ENCODE peak calls at places on chromosomes 6 and 20, in six cellular contexts. C, T, I, J, K and E are unnamed samples.

GRCh38 chr6:5778317-5778857 is 228.3 kb downstream of the NRN1 start:
- DNase-seq in C (no peak), T (no peak), I (no peak), J (no peak), K (no peak), E (no peak)

GRCh38 chr6:168559574-168560098 is 118.7 kb downstream of the SMOC2 start:
- DNase-seq in C (no peak), T (no peak), I (no peak), J (no peak), K (no peak), E (no peak)

GRCh38 chr6:13395272-13396237 is 67.2 kb upstream of the TBC1D7 start:
- DNase-seq in C (no peak), T (peak; percentile 79), I (no peak), J (peak; percentile 79), K (no peak), E (peak; percentile 59)

GRCh38 chr6:127120787-127121636 is 2.5 kb downstream of the RSPO3 start:
- DNase-seq in C (peak; percentile 8), T (peak; percentile 83), I (peak; percentile 78), J (peak; percentile 85), K (peak; percentile 82), E (peak; percentile 63)

GRCh38 chr6:119384444-119384843 is 34.9 kb upstream of the MAN1A1 start:
- DNase-seq in C (no peak), T (peak; percentile 15), I (no peak), J (peak; percentile 40), K (no peak), E (no peak)

GRCh38 chr6:24565196-24565595 is 70.4 kb downstream of the ALDH5A1 start:
- DNase-seq in C (no peak), T (no peak), I (no peak), J (no peak), K (no peak), E (no peak)

GRCh38 chr20:4956200-4956810 is 45.0 kb downstream of the SLC23A2 start:
- DNase-seq in C (no peak), T (peak; percentile 63), I (no peak), J (peak; percentile 74), K (no peak), E (peak; percentile 76)

GRCh38 chr20:36548006-36548315 is 6.6 kb downstream of the MYL9 start:
- DNase-seq in C (no peak), T (no peak), I (no peak), J (no peak), K (no peak), E (peak; percentile 39)

GRCh38 chr6:80438728-80439127 is 332.3 kb downstream of the BCKDHB start:
- DNase-seq in C (no peak), T (peak; percentile 94), I (peak; percentile 5), J (peak; percentile 77), K (no peak), E (no peak)

GRCh38 chr20:25139061-25139705 is 56.3 kb upstream of the ENTPD6 start:
- DNase-seq in C (no peak), T (no peak), I (peak; percentile 48), J (no peak), K (no peak), E (peak; percentile 84)

GRCh38 chr6:154814063-154814462 is 80.8 kb downstream of the SCAF8 start:
- DNase-seq in C (no peak), T (no peak), I (no peak), J (no peak), K (no peak), E (no peak)